ENCODE peak calls at places on chromosome 18, in four cellular contexts. E is IMR-90, O is H1, D is H9. W is an unnamed sample.

GRCh38 chr18:36465970-36466369 is 168.5 kb downstream of the FHOD3 start:
- DNase-seq in E (no peak), O (no peak), D (no peak), W (peak)

GRCh38 chr18:62730926-62731325 is 15.6 kb downstream of the PHLPP1 start:
- DNase-seq in E (no peak), O (no peak), D (no peak), W (no peak)

GRCh38 chr18:8639762-8640161 is 30.5 kb downstream of the RAB12 start:
- DNase-seq in E (no peak), O (no peak), D (no peak), W (no peak)

GRCh38 chr18:34222396-34223163 is 2.1 kb downstream of the NOL4 start:
- DNase-seq in E (no peak), O (no peak), D (peak), W (peak)

GRCh38 chr18:48007381-48007780 is 76.9 kb upstream of the SMAD2 start:
- DNase-seq in E (no peak), O (no peak), D (no peak), W (no peak)

GRCh38 chr18:70176537-70176936 is 28.9 kb downstream of the RTTN start:
- DNase-seq in E (no peak), O (no peak), D (no peak), W (no peak)

GRCh38 chr18:74722237-74722636 is 124.6 kb downstream of the ZNF407 start:
- DNase-seq in E (peak), O (no peak), D (no peak), W (no peak)

GRCh38 chr18:711330-711692 is 1.1 kb downstream of the ENOSF1 start:
- DNase-seq in E (no peak), O (no peak), D (no peak), W (peak)

GRCh38 chr18:23003289-23003688 is 70.2 kb downstream of the RBBP8 start:
- DNase-seq in E (no peak), O (no peak), D (no peak), W (no peak)

GRCh38 chr18:74139888-74140287 is 7.7 kb downstream of the FBXO15 start:
- DNase-seq in E (peak), O (no peak), D (no peak), W (no peak)

GRCh38 chr18:40917096-40917495 is 1037.9 kb upstream of the PIK3C3 start:
- DNase-seq in E (peak), O (no peak), D (no peak), W (no peak)

GRCh38 chr18:55003695-55004094 is 44.4 kb upstream of the CCDC68 start:
- DNase-seq in E (no peak), O (no peak), D (no peak), W (no peak)

GRCh38 chr18:49082714-49083688 is 132.2 kb upstream of the SMAD7 start:
- DNase-seq in E (no peak), O (no peak), D (no peak), W (no peak)

GRCh38 chr18:56431551-56431950 is 206.8 kb downstream of the TXNL1 start:
- DNase-seq in E (peak), O (no peak), D (no peak), W (no peak)

GRCh38 chr18:73793386-73793785 is 354.2 kb downstream of the FBXO15 start:
- DNase-seq in E (peak), O (no peak), D (no peak), W (peak)

GRCh38 chr18:50312296-50313030 is 25.0 kb upstream of the CXXC1 start:
- DNase-seq in E (no peak), O (no peak), D (no peak), W (no peak)
- H3K9ac ChIP-seq in E (no peak), O (no peak), D (no peak), W (no peak)

DNA sequence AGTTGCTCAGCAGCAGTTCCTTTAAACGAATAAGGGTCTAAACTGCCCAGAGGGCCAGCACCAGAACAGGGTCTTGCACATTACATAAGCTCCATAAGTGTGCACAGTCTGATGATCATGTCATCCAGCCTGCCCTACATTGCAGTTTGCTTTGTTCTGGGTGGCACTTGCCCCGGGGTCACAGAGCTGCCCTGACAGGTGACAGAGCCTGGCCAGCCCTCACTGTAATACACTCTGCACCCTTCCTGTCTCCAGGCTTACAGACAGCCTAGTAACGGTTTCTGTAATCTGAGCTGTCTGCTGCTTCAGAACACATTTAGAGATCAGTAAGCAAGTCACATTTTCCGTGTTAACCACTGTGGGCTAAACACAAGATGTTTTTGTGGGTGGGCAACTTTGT is 213.3 kb downstream of the FAM210A start:
- DNase-seq in E (no peak), O (no peak), D (no peak), W (peak)
- H3K56ac ChIP-seq in E (no peak), O (no peak), D (no peak), W (no peak)

DNA sequence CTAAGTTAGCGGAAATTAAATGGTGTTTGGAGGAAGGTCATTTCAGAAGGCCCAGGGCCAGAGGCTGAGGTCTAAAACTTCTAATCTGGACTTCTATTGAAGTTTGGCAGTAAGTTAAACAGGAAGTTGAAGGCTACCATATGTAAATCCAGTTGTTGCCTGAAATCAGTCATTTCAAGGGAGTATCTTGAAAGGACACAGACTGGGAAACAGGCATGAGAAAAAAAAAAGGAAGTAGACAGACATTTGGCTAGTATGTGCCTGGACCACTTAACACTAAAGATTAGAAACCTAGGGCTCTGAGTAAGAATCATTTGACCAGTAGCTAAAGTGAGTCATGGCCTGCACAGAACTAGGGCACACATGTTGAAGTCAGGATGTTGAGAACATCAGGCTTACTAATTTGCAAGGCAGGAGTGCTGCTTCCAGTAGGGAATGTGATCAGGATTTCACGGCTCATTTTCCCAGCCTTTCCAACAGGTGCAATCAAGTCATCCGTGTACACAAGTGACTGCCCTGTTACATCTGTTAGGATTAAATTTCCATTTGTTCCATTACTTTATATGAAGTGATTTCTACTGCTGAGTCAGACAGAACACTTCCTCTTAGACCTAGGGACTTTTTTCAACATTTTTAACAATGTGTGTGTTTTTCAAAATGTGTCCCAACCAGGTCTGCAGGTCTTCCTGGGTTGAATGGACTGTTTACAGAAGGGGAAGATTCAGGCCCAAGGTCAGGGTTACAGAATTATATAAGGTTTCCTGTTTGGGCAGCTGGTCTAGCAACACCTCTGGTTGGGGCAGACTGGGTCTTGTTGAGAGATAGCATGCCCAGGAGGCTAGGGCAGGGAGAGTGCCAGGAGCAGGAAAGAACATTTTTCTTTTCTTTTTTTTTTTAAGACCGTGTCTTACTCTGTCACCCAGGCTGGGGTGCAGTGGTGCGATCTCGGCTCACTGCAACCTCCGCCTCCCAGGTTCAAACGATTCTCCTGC is 145.6 kb downstream of the TGIF1 start:
- DNase-seq in E (peak), O (no peak), D (no peak), W (peak)
- H3K4ac ChIP-seq in E (peak), O (peak), D (no peak), W (peak)

DNA sequence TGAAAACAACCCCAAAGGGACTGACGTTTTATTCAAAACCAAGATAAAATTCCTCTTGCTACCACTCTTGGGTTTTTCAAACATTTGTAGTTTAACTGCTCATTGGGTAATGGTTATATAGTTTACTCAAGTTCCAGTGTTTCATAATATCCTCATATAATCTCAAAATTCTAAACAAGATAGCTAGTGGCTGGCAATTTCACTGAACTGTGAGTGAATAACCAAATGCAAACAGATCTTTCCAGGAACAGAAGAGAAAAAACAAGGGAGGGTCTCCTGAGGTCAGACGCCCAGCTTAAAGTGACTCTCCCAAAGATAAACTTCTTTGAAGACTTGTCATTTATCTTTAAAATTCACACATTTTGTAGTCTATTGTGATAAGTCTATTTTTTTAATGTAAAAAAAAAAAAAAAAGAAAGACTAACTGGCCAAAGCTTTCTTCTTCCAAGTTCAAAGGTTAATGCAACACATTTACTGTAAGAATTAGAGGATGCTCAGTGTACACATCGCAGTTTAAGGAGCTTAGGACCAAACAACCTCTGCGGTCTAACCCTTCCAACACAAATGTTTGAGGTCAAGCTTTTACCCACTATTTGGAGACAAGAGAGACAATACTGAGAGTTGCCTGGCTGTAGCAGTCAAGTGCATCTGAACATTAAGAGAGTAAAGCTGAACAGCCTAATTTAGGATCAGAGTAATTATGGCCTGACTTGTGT is 26.6 kb downstream of the LPIN2 start:
- DNase-seq in E (peak), O (no peak), D (no peak), W (no peak)
- H3K9ac ChIP-seq in E (no peak), O (no peak), D (no peak), W (no peak)

GRCh38 chr18:42274488-42275137 is 319.6 kb downstream of the PIK3C3 start:
- DNase-seq in E (peak), O (no peak), D (peak), W (peak)
- H3K56ac ChIP-seq in E (no peak), O (no peak), D (no peak), W (peak)

DNA sequence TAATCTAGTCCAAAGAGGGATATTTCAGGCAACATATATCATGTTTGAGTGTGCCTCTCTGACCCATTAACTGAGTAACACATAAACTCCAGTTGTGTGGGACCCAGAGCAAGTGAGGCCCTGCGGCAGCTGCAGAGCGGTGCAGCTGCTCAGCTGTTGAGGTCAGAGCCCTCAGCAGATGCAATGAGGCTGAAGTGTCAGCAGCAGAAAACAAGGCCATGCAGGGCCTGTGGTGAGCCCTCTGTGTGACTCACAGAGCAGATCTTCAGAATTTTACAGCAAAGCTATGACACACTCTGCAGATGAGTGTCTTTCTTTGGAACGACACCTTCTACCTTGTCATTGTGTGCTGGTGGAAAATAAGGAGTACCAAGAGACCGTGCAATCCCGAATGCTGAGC is 168.5 kb downstream of the CBLN2 start:
- DNase-seq in E (peak), O (no peak), D (no peak), W (no peak)
- H3K4ac ChIP-seq in E (no peak), O (no peak), D (no peak), W (no peak)

W was measured in mesendoderm.